ENCODE peak calls at places on chromosomes 1 and 21, in ten cellular contexts. D is left ventricle myocardium superior; Z is naive thymus-derived CD4-positive, alpha-beta T cell; J is T-helper 1 cell; Q is lung microvascular endothelial cell; K is stimulated activated effector memory CD8-positive, alpha-beta T cell treated with anti-CD3 and anti-CD28 coated beads, Interleukin-12 subunit alpha, Interleukin-12 subunit beta, amount 100 ng/mL, for 72 hours; X is activated T-helper 2 cell treated with anti-CD3 and anti-CD28 coated beads, Interferon-gamma antibody, Interleukin-2, Interleukin-4, amounts not matched to agents 10 μg/mL and 5 μg/mL and 100 μg/mL, durations not matched to agents 14 hours and 24 hours and 36 hours; A is endothelial cell; W is BJ; V is GDM1. S is an unnamed sample.

GRCh38 chr1:9249534-9250335 is 15.2 kb downstream of the H6PD start:
- DNase-seq in D (peak), Z (no peak), J (peak), Q (peak), K (peak), X (peak), A (peak), W (no peak), V (peak), S (peak)

GRCh38 chr1:54397980-54398379 is 8.2 kb downstream of the SSBP3 start:
- DNase-seq in D (no peak), Z (no peak), J (no peak), Q (no peak), K (no peak), X (no peak), A (no peak), W (no peak), V (no peak), S (no peak)

GRCh38 chr1:202164271-202165037 is 4.1 kb upstream of the PTPN7 start:
- DNase-seq in D (no peak), Z (peak), J (peak), Q (no peak), K (peak), X (peak), A (no peak), W (no peak), V (no peak), S (no peak)

GRCh38 chr1:170678196-170678595 is 14.3 kb downstream of the PRRX1 start:
- DNase-seq in D (no peak), Z (no peak), J (no peak), Q (no peak), K (no peak), X (no peak), A (no peak), W (no peak), V (no peak), S (no peak)

GRCh38 chr21:38351176-38351959 is 94.6 kb downstream of the KCNJ15 start:
- DNase-seq in D (no peak), Z (no peak), J (no peak), Q (no peak), K (no peak), X (no peak), A (no peak), W (no peak), V (no peak), S (no peak)

GRCh38 chr1:84073266-84073665 is 70.8 kb upstream of the PRKACB start:
- DNase-seq in D (no peak), Z (no peak), J (no peak), Q (no peak), K (no peak), X (no peak), A (no peak), W (no peak), V (no peak), S (no peak)

GRCh38 chr1:236083650-236084385 is 18.9 kb upstream of the NID1 start:
- DNase-seq in D (no peak), Z (no peak), J (no peak), Q (no peak), K (no peak), X (no peak), A (no peak), W (no peak), V (no peak), S (no peak)

GRCh38 chr1:182984621-182985020 is 31.7 kb upstream of the SHCBP1L start:
- DNase-seq in D (no peak), Z (no peak), J (no peak), Q (no peak), K (no peak), X (no peak), A (no peak), W (no peak), V (no peak), S (no peak)

GRCh38 chr1:200364121-200364759 is 45.6 kb downstream of the ZNF281 start:
- DNase-seq in D (no peak), Z (no peak), J (no peak), Q (peak), K (no peak), X (no peak), A (no peak), W (no peak), V (no peak), S (peak)

GRCh38 chr1:231338270-231339128 is at the start of gene SPRTN:
- DNase-seq in D (no peak), Z (no peak), J (no peak), Q (no peak), K (no peak), X (no peak), A (no peak), W (no peak), V (no peak), S (peak)